ENCODE peak calls at places on chromosome 4, in four cellular contexts. A is upper lobe of left lung, Q is transverse colon, K is HCT116. T is an unnamed sample.
A peak's percentile ranks its signal among the peaks of the same experiment; 100 is the strongest.

GRCh38 chr4:19883841-19884240 is 367.9 kb upstream of the SLIT2 start:
- DNase-seq in A (no peak), Q (no peak), K (no peak), T (no peak)

GRCh38 chr4:156778093-156778492 is 193.5 kb downstream of the PDGFC start:
- DNase-seq in A (no peak), Q (no peak), K (no peak), T (no peak)

GRCh38 chr4:169008478-169008877 is 1.6 kb downstream of the CBR4 start:
- DNase-seq in A (no peak), Q (no peak), K (no peak), T (no peak)

GRCh38 chr4:175986-176385 is 51.7 kb downstream of the ZNF718 start:
- DNase-seq in A (no peak), Q (no peak), K (no peak), T (no peak)

GRCh38 chr4:94613248-94613647 is 144.5 kb upstream of the BMPR1B start:
- DNase-seq in A (no peak), Q (no peak), K (no peak), T (no peak)

GRCh38 chr4:93781198-93781597 is 47.4 kb upstream of the ATOH1 start:
- DNase-seq in A (no peak), Q (no peak), K (no peak), T (no peak)

GRCh38 chr4:102623622-102624021 is 122.5 kb downstream of the NFKB1 start:
- DNase-seq in A (no peak), Q (no peak), K (peak; percentile 28), T (peak; percentile 30)

GRCh38 chr4:152535236-152535902 is 523 bp downstream of the FBXW7 start:
- DNase-seq in A (no peak), Q (peak; percentile 24), K (no peak), T (no peak)

GRCh38 chr4:114807759-114808404 is 209.3 kb downstream of the UGT8 start:
- DNase-seq in A (peak; percentile 34), Q (no peak), K (peak; percentile 42), T (no peak)

GRCh38 chr4:6448476-6449170 is 23.8 kb downstream of the PPP2R2C start:
- DNase-seq in A (no peak), Q (no peak), K (no peak), T (no peak)

GRCh38 chr4:52780206-52780605 is 29.0 kb upstream of the ERVMER34-1 start:
- DNase-seq in A (no peak), Q (no peak), K (no peak), T (no peak)

GRCh38 chr4:38728651-38729141 is 54.1 kb downstream of the TLR10 start:
- DNase-seq in A (peak; percentile 85), Q (peak; percentile 85), K (peak; percentile 77), T (no peak)

GRCh38 chr4:182240161-182241130 is 2.8 kb upstream of the TENM3 start:
- DNase-seq in A (no peak), Q (no peak), K (no peak), T (no peak)

GRCh38 chr4:64713256-64713840 is 304.1 kb upstream of the TECRL start:
- DNase-seq in A (no peak), Q (no peak), K (no peak), T (no peak)

GRCh38 chr4:148065069-148065468 is 333.2 kb downstream of the ARHGAP10 start:
- DNase-seq in A (no peak), Q (no peak), K (no peak), T (no peak)

GRCh38 chr4:13208558-13209193 is 275.5 kb downstream of the RAB28 start:
- DNase-seq in A (no peak), Q (no peak), K (no peak), T (no peak)

GRCh38 chr4:156685308-156685707 is 286.3 kb downstream of the PDGFC start:
- DNase-seq in A (no peak), Q (no peak), K (no peak), T (no peak)

GRCh38 chr4:28443786-28444412 is 1583.3 kb downstream of the STIM2 start:
- DNase-seq in A (no peak), Q (no peak), K (no peak), T (no peak)

GRCh38 chr4:15515106-15515505 is 45.4 kb downstream of the CC2D2A start:
- DNase-seq in A (no peak), Q (no peak), K (no peak), T (no peak)

GRCh38 chr4:42605264-42605663 is 51.6 kb downstream of the ATP8A1 start:
- DNase-seq in A (no peak), Q (no peak), K (no peak), T (no peak)

GRCh38 chr4:6126971-6127745 is 73.2 kb downstream of the JAKMIP1 start:
- DNase-seq in A (no peak), Q (no peak), K (no peak), T (no peak)

GRCh38 chr4:41362647-41363383 is 106.1 kb downstream of the UCHL1 start:
- DNase-seq in A (no peak), Q (no peak), K (no peak), T (peak; percentile 37)

GRCh38 chr4:16687845-16688244 is 210.6 kb downstream of the LDB2 start:
- DNase-seq in A (no peak), Q (no peak), K (no peak), T (no peak)

GRCh38 chr4:138034871-138035270 is 207.3 kb downstream of the SLC7A11 start:
- DNase-seq in A (no peak), Q (no peak), K (no peak), T (no peak)

GRCh38 chr4:185204238-185204910 is 574 bp upstream of the CFAP97 start:
- DNase-seq in A (peak; percentile 40), Q (no peak), K (no peak), T (no peak)

GRCh38 chr4:61638600-61638999 is 438.5 kb downstream of the ADGRL3 start:
- DNase-seq in A (no peak), Q (no peak), K (no peak), T (no peak)

GRCh38 chr4:88021824-88022223 is 14.4 kb downstream of the PKD2 start:
- DNase-seq in A (no peak), Q (no peak), K (no peak), T (no peak)

GRCh38 chr4:40309250-40309774 is 25.8 kb upstream of the CHRNA9 start:
- DNase-seq in A (peak; percentile 93), Q (peak; percentile 94), K (peak; percentile 77), T (no peak)

GRCh38 chr4:81648576-81649272 is 177.0 kb upstream of the RASGEF1B start:
- DNase-seq in A (no peak), Q (peak; percentile 15), K (no peak), T (no peak)

GRCh38 chr4:48799157-48799556 is 19.1 kb upstream of the FRYL start:
- DNase-seq in A (no peak), Q (no peak), K (no peak), T (no peak)

GRCh38 chr4:83552924-83553323 is 17.0 kb downstream of the GPAT3 start:
- DNase-seq in A (no peak), Q (no peak), K (no peak), T (no peak)

GRCh38 chr4:70603856-70604255 is 11.8 kb downstream of the AMBN start:
- DNase-seq in A (no peak), Q (no peak), K (no peak), T (no peak)

GRCh38 chr4:105613326-105613725 is 60.9 kb downstream of the ARHGEF38 start:
- DNase-seq in A (peak; percentile 27), Q (no peak), K (no peak), T (no peak)
- TF ChIP-seq POLR2AphosphoS5 in A (no peak), Q (no peak), K (no peak), T (no peak)

GRCh38 chr4:26074672-26075071 is 160.7 kb downstream of the SMIM20 start:
- DNase-seq in A (peak; percentile 64), Q (no peak), K (no peak), T (no peak)
- H3K27ac ChIP-seq in A (peak overlapping the region; percentile 64), Q (peak overlapping the region; percentile 56), K (no peak overlapping the region), T (no peak overlapping the region)

DNA sequence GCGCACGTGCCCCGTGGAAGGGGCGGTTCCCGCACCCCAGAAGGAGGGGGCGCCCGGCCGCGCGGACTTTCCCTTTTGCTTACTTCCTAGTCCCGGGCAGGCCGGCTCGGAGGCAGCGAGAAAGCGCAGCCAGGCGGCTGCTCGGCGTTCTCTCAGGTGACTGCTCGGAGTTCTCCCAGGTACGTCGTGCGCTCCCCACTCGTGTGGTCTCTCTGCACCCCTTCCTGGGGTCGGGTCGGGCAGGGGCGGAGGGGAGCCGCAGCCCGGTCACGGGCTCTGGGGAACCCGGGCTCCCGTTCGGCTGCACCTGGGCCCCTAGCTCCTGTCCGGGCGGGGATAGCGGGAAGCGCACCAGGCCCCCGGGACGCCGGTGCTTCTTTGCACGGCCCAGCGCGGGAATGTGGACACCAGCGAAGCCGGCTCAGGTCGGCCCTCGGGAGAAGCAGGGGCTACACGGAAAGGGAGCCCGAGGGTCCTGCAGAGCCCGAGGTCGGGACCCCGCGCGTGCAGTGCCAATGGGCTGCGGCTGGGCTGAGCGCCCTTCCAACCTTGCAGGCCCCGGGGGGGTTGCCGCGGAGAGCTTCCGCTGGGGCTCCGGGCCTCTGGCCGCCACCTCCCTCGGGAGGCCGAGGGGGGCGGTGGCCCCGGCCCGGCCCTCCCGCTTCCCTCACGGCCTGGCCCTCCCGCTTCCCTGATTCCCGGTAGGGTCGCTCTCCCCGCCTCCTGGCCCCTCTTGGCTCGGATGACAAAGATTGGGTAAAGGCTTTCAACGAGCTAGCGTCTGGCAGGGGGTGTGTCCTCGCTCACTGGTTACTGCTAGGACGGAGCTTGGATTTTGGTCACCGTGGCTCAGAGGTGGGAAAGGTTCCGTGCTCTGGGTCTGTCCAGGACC is at the start of gene TLR2:
- DNase-seq in A (peak; percentile 92), Q (peak; percentile 73), K (no peak), T (no peak)
- TF ChIP-seq POLR2AphosphoS5 in A (peak; percentile 59), Q (no peak), K (no peak), T (no peak)

GRCh38 chr4:78293841-78294301 is 236.7 kb downstream of the FRAS1 start:
- DNase-seq in A (no peak), Q (no peak), K (no peak), T (no peak)

GRCh38 chr4:78296261-78296660 is 239.1 kb downstream of the FRAS1 start:
- DNase-seq in A (no peak), Q (no peak), K (no peak), T (no peak)

GRCh38 chr4:78291277-78291676 is 234.2 kb downstream of the FRAS1 start:
- DNase-seq in A (no peak), Q (no peak), K (no peak), T (no peak)

GRCh38 chr4:78293348-78293747 is 236.2 kb downstream of the FRAS1 start:
- DNase-seq in A (no peak), Q (no peak), K (no peak), T (no peak)

DNA sequence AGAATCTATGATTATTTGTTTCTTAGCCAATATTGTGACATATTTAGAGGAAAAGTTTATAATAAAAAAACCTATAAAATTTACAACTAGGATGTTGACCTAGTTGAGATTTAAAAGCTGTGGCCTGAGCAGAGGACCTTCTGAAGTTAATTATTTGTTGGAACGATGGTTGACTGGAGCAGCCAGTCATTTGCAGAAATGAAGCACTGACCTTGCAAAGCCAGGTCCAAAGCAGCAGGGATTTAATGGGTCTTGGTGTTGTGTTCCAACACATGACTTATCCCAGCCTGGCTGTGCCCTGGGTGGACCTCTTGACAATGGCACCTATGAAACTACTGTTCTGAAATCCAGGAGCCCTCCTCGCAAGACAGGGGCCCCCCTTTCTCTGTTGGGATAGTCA is 235.2 kb downstream of the FRAS1 start:
- DNase-seq in A (no peak), Q (no peak), K (no peak), T (no peak)
- H3K27ac ChIP-seq in A (no peak overlapping the region), Q (no peak overlapping the region), K (no peak overlapping the region), T (no peak overlapping the region)